ENCODE peak calls at places on chromosomes 5 and 9, in eight cellular contexts. M is CD8-positive, alpha-beta T cell; T is RWPE1; R is upper lobe of right lung; J is fibroblast of mammary gland; F is coronary artery; C is foreskin keratinocyte; V is progenitor cell of endocrine pancreas. Z is an unnamed sample.

GRCh38 chr5:73693573-73694061 is 67.6 kb downstream of the ARHGEF28 start:
- DNase-seq in M (no peak), T (no peak), R (no peak), J (peak), F (no peak), C (no peak), V (no peak), Z (no peak)

GRCh38 chr9:115411993-115412452 is 294.1 kb upstream of the TNC start:
- DNase-seq in M (no peak), T (no peak), R (no peak), J (peak), F (no peak), C (no peak), V (no peak), Z (no peak)

GRCh38 chr9:122816163-122816867 is 12.1 kb downstream of the PDCL start:
- DNase-seq in M (no peak), T (no peak), R (no peak), J (no peak), F (no peak), C (no peak), V (no peak), Z (no peak)

GRCh38 chr5:61467766-61468482 is 135.9 kb downstream of the ZSWIM6 start:
- DNase-seq in M (no peak), T (peak), R (no peak), J (peak), F (no peak), C (no peak), V (no peak), Z (no peak)

GRCh38 chr5:149212203-149212951 is 59.3 kb upstream of the AFAP1L1 start:
- DNase-seq in M (no peak), T (no peak), R (no peak), J (peak), F (no peak), C (no peak), V (no peak), Z (no peak)

GRCh38 chr5:111574316-111574715 is 62.0 kb upstream of the STARD4 start:
- DNase-seq in M (no peak), T (no peak), R (no peak), J (peak), F (no peak), C (no peak), V (no peak), Z (no peak)

GRCh38 chr5:105639068-105639467 is 2031.7 kb downstream of the EFNA5 start:
- DNase-seq in M (no peak), T (no peak), R (no peak), J (no peak), F (no peak), C (no peak), V (no peak), Z (no peak)

GRCh38 chr9:115132648-115133047 is 14.7 kb upstream of the TNC start:
- DNase-seq in M (no peak), T (no peak), R (no peak), J (peak), F (no peak), C (no peak), V (no peak), Z (no peak)

GRCh38 chr5:32068561-32068960 is 105.6 kb downstream of the GOLPH3 start:
- DNase-seq in M (no peak), T (no peak), R (no peak), J (no peak), F (no peak), C (no peak), V (no peak), Z (no peak)

GRCh38 chr5:95533106-95533505 is 21.7 kb downstream of the SKIC3 start:
- DNase-seq in M (no peak), T (no peak), R (no peak), J (no peak), F (no peak), C (no peak), V (no peak), Z (no peak)

GRCh38 chr5:61311836-61312808 is 19.9 kb upstream of the ZSWIM6 start:
- DNase-seq in M (no peak), T (peak), R (no peak), J (peak), F (no peak), C (peak), V (no peak), Z (no peak)

GRCh38 chr5:2563046-2563445 is 188.4 kb downstream of the IRX2 start:
- DNase-seq in M (no peak), T (no peak), R (no peak), J (no peak), F (no peak), C (no peak), V (no peak), Z (no peak)

GRCh38 chr9:33329117-33329563 is 38.8 kb downstream of the NFX1 start:
- DNase-seq in M (no peak), T (peak), R (no peak), J (peak), F (peak), C (peak), V (no peak), Z (no peak)

GRCh38 chr5:89904442-89904841 is 505.1 kb downstream of the CETN3 start:
- DNase-seq in M (no peak), T (no peak), R (no peak), J (peak), F (no peak), C (no peak), V (no peak), Z (no peak)

GRCh38 chr9:123893146-123893545 is 36.8 kb downstream of the DENND1A start:
- DNase-seq in M (no peak), T (no peak), R (no peak), J (no peak), F (no peak), C (no peak), V (no peak), Z (no peak)

GRCh38 chr5:132947661-132948060 is 15.8 kb downstream of the AFF4 start:
- DNase-seq in M (no peak), T (no peak), R (no peak), J (peak), F (no peak), C (peak), V (no peak), Z (no peak)

GRCh38 chr5:7878381-7878873 is 9.5 kb downstream of the MTRR start:
- DNase-seq in M (no peak), T (peak), R (no peak), J (peak), F (no peak), C (no peak), V (no peak), Z (no peak)

GRCh38 chr9:131520448-131520847 is 10.6 kb downstream of the UCK1 start:
- DNase-seq in M (no peak), T (no peak), R (no peak), J (no peak), F (no peak), C (no peak), V (no peak), Z (no peak)

GRCh38 chr5:135185461-135186075 is 151.5 kb upstream of the PITX1 start:
- DNase-seq in M (no peak), T (no peak), R (no peak), J (peak), F (no peak), C (no peak), V (no peak), Z (no peak)

GRCh38 chr5:135204151-135204600 is 170.1 kb upstream of the PITX1 start:
- DNase-seq in M (no peak), T (no peak), R (no peak), J (no peak), F (no peak), C (no peak), V (no peak), Z (no peak)

GRCh38 chr9:37798677-37799076 is 1.9 kb upstream of the DCAF10 start:
- DNase-seq in M (no peak), T (no peak), R (no peak), J (no peak), F (no peak), C (no peak), V (no peak), Z (no peak)

DNA sequence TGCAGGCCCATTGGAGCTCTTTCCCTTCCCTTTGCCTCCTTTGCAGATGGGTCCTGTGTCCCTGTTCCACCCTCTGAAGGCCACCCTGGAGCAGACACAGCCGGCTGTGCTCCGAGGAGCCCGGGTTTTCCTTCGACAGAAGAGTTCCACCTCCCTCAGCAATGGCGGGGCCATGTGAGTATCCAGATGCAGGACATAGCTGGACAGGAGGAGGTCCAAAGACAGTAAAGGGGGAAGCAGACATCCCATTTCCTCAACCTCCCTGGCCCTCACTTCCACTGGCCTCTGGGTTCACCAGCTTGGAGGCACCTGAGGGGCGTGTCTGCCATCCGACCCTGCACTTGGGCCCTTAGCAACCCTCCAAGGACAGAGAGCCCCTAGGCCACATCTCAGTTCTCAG is 237.9 kb downstream of the CACNA1B start:
- DNase-seq in M (no peak), T (no peak), R (peak), J (no peak), F (peak), C (no peak), V (no peak), Z (no peak)
- TF ChIP-seq CTCF in M (no peak), T (no peak), R (no peak), J (no peak), F (no peak), C (no peak), V (no peak), Z (no peak)

GRCh38 chr5:176540956-176541337 is 3.7 kb upstream of the RNF44 start:
- DNase-seq in M (no peak), T (no peak), R (no peak), J (no peak), F (no peak), C (no peak), V (no peak), Z (no peak)
- TF ChIP-seq CTCF in M (no peak), T (no peak), R (no peak), J (no peak), F (no peak), C (no peak), V (no peak), Z (no peak)

GRCh38 chr9:75333624-75334023 is 245.3 kb downstream of the OSTF1 start:
- DNase-seq in M (no peak), T (no peak), R (no peak), J (no peak), F (no peak), C (no peak), V (no peak), Z (no peak)
- TF ChIP-seq CTCF in M (no peak), T (no peak), R (peak), J (no peak), F (no peak), C (peak), V (peak), Z (peak)

DNA sequence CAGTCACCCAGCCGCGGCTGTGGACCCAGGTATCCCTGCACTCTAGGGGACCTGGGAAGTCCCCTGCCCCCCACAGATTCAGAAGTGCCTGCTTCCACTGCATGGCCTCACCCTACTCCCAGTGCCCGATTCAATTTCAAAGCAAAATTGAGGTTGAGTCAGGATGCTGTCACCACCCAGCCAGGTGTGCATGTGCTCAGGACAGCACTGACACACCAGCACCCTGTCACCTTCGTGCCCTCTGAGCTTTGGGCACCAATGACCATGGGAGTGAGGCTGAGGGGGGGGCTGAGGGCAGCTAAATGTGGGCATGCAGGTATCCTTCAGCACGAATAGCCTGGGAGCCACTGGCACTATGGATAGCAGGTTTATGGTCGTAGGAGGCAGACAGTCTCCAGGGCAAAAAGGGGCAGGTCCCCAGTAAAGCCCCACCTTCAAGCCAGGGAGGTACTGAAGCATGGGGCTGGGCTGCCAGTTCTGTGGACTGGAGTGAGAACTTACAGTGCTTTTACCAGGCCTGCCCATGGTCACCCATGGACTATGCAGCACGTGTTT is 1151.6 kb upstream of the CDH6 start:
- DNase-seq in M (no peak), T (no peak), R (no peak), J (no peak), F (no peak), C (no peak), V (no peak), Z (no peak)
- TF ChIP-seq CTCF in M (no peak), T (no peak), R (no peak), J (no peak), F (no peak), C (no peak), V (no peak), Z (no peak)

Z was measured in D721Med.